ENCODE peak calls at places on chromosomes 7 and 10, in seven cellular contexts. X is HL-60, B is stomach, R is tibial artery, I is heart left ventricle, Y is cardiac muscle cell, F is body of pancreas. V is an unnamed sample.
A peak's percentile ranks its signal among the peaks of the same experiment; 100 is the strongest.

GRCh38 chr7:149060161-149060560 is 30.4 kb downstream of the ZNF786 start:
- DNase-seq in X (no peak), B (no peak), R (no peak), I (no peak), Y (peak; percentile 9), F (no peak), V (no peak)

GRCh38 chr10:54682554-54682953 is 118.5 kb downstream of the PCDH15 start:
- DNase-seq in X (no peak), B (no peak), R (no peak), I (no peak), Y (no peak), F (no peak), V (no peak)

GRCh38 chr10:11345224-11346054 is 266.0 kb downstream of the USP6NL start:
- DNase-seq in X (peak; percentile 78), B (no peak), R (no peak), I (no peak), Y (peak; percentile 23), F (peak; percentile 10), V (no peak)

GRCh38 chr7:94303736-94304135 is 91.0 kb upstream of the COL1A2 start:
- DNase-seq in X (no peak), B (no peak), R (no peak), I (peak; percentile 49), Y (peak; percentile 87), F (peak; percentile 15), V (no peak)

GRCh38 chr10:103295391-103296044 is 18.6 kb downstream of the INA start:
- DNase-seq in X (no peak), B (no peak), R (no peak), I (no peak), Y (peak; percentile 85), F (no peak), V (no peak)

GRCh38 chr10:92162541-92162940 is 128.3 kb downstream of the CPEB3 start:
- DNase-seq in X (no peak), B (no peak), R (no peak), I (no peak), Y (no peak), F (no peak), V (no peak)

GRCh38 chr10:76547352-76547972 is 1090.1 kb downstream of the KCNMA1 start:
- DNase-seq in X (peak; percentile 74), B (peak; percentile 88), R (peak; percentile 91), I (peak; percentile 83), Y (peak; percentile 87), F (peak; percentile 88), V (peak; percentile 62)

GRCh38 chr7:33874943-33875342 is 30.4 kb upstream of the BMPER start:
- DNase-seq in X (no peak), B (no peak), R (peak; percentile 63), I (peak; percentile 30), Y (peak; percentile 93), F (peak; percentile 46), V (peak; percentile 27)

GRCh38 chr7:35485436-35485835 is 209.5 kb downstream of the HERPUD2 start:
- DNase-seq in X (no peak), B (no peak), R (no peak), I (no peak), Y (no peak), F (no peak), V (no peak)

GRCh38 chr10:1643161-1643910 is 94.0 kb downstream of the ADARB2 start:
- DNase-seq in X (no peak), B (no peak), R (no peak), I (no peak), Y (no peak), F (no peak), V (no peak)

GRCh38 chr7:45574521-45575500 is 643 bp downstream of the ADCY1 start:
- DNase-seq in X (peak; percentile 34), B (peak; percentile 29), R (no peak), I (no peak), Y (peak; percentile 63), F (peak; percentile 34), V (peak; percentile 42)

GRCh38 chr7:24702674-24703235 is 54.5 kb downstream of the GSDME start:
- DNase-seq in X (no peak), B (no peak), R (no peak), I (no peak), Y (peak; percentile 35), F (no peak), V (no peak)

GRCh38 chr7:134826105-134826504 is 46.7 kb downstream of the CALD1 start:
- DNase-seq in X (no peak), B (no peak), R (no peak), I (peak; percentile 59), Y (peak; percentile 93), F (no peak), V (no peak)

GRCh38 chr10:102775973-102776669 is 32.4 kb downstream of the WBP1L start:
- DNase-seq in X (peak; percentile 30), B (peak; percentile 52), R (peak; percentile 92), I (peak; percentile 94), Y (peak; percentile 92), F (peak; percentile 79), V (peak; percentile 87)

GRCh38 chr10:4450169-4450568 is 375.8 kb upstream of the AKR1E2 start:
- DNase-seq in X (no peak), B (no peak), R (no peak), I (no peak), Y (no peak), F (no peak), V (no peak)

GRCh38 chr10:132520147-132520811 is 17.3 kb upstream of the INPP5A start:
- DNase-seq in X (no peak), B (peak; percentile 40), R (peak; percentile 51), I (peak; percentile 57), Y (peak; percentile 57), F (no peak), V (peak; percentile 63)

GRCh38 chr7:138001529-138002095 is at the start of gene CREB3L2:
- DNase-seq in X (peak; percentile 59), B (peak; percentile 67), R (peak; percentile 73), I (peak; percentile 54), Y (peak; percentile 65), F (peak; percentile 70), V (no peak)

GRCh38 chr10:114261116-114261515 is 22.1 kb downstream of the VWA2 start:
- DNase-seq in X (no peak), B (no peak), R (no peak), I (no peak), Y (peak; percentile 83), F (no peak), V (no peak)

GRCh38 chr10:104143829-104144228 is 21.9 kb downstream of the SFR1 start:
- DNase-seq in X (no peak), B (no peak), R (no peak), I (no peak), Y (no peak), F (no peak), V (no peak)

GRCh38 chr7:25288536-25289283 is 60.4 kb upstream of the NPVF start:
- DNase-seq in X (no peak), B (no peak), R (no peak), I (no peak), Y (peak; percentile 39), F (no peak), V (no peak)

GRCh38 chr7:2002561-2003450 is 229.9 kb downstream of the MAD1L1 start:
- DNase-seq in X (no peak), B (no peak), R (peak; percentile 16), I (no peak), Y (no peak), F (no peak), V (peak; percentile 41)

GRCh38 chr7:126803060-126803665 is 449.6 kb downstream of the GRM8 start:
- DNase-seq in X (peak; percentile 61), B (peak; percentile 45), R (no peak), I (no peak), Y (peak; percentile 76), F (peak; percentile 78), V (no peak)

GRCh38 chr10:125262414-125262813 is 102.1 kb upstream of the CTBP2 start:
- DNase-seq in X (no peak), B (no peak), R (no peak), I (no peak), Y (no peak), F (no peak), V (no peak)

GRCh38 chr7:7182156-7183060 is at the start of gene C1GALT1:
- DNase-seq in X (peak; percentile 98), B (peak; percentile 98), R (peak; percentile 96), I (peak; percentile 98), Y (peak; percentile 99), F (peak; percentile 98), V (peak; percentile 99)

GRCh38 chr7:7183061-7183832 is 903 bp downstream of the C1GALT1 start:
- DNase-seq in X (peak; percentile 14), B (peak; percentile 78), R (no peak), I (peak; percentile 45), Y (peak; percentile 33), F (peak; percentile 73), V (peak; percentile 70)

GRCh38 chr7:7181519-7182155 is 707 bp upstream of the C1GALT1 start:
- DNase-seq in X (peak; percentile 74), B (peak; percentile 50), R (peak; percentile 38), I (peak; percentile 13), Y (peak; percentile 45), F (peak; percentile 71), V (peak; percentile 46)

GRCh38 chr7:7185382-7185989 is 3.1 kb downstream of the C1GALT1 start:
- DNase-seq in X (no peak), B (no peak), R (no peak), I (no peak), Y (no peak), F (no peak), V (no peak)

GRCh38 chr7:7183833-7184463 is 1.6 kb downstream of the C1GALT1 start:
- DNase-seq in X (no peak), B (no peak), R (no peak), I (no peak), Y (no peak), F (no peak), V (no peak)
- H3K27ac ChIP-seq in X (no peak overlapping the region), B (peak overlapping the region; percentile 99), R (no peak overlapping the region), I (no peak overlapping the region), Y (no peak overlapping the region), F (peak overlapping the region; percentile 95), V (no peak overlapping the region)

DNA sequence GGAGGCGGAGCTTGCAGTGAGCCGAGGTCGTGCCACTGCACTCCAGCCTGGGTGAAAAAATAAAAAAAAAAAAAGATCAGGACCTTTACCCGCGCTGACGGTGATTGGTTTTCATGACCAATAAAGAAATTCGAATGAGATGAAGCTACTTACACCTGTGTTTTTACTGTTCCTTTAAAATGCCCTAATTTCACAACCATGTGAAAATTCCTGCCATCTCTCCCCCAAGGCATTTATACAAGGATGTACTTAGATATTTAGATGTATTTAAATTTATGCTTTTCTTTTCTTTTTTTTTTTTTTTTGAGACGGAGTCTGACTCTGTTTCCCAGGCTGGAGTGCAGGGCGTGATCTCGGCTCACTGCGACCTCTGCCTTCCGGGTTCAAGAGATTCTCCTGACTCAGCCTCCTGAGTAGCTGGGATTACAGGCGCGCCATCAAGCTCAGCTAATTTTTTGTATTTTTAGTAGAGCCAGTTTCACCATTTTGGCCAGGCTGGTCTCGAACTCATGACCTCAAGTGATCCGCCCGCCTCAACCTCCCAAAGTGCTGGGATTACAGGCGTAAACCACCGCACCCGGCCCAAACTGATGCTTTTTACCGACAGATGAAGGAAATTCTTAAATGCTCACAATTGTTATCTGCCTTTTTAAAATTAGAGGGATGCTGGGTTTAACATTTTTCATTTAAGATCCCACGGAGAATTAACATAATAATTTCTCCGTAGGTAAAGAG is 3.1 kb upstream of the PHYH start:
- DNase-seq in X (no peak), B (no peak), R (no peak), I (no peak), Y (no peak), F (no peak), V (no peak)
- H3K4me3 ChIP-seq in X (no peak overlapping the region), B (peak overlapping the region; percentile 67), R (peak overlapping the region; percentile 56), I (peak overlapping the region; percentile 62), Y (no peak overlapping the region), F (no peak overlapping the region), V (peak overlapping the region; percentile 74)

GRCh38 chr10:118753331-118753730 is 1.4 kb downstream of the CACUL1 start:
- DNase-seq in X (no peak), B (no peak), R (no peak), I (no peak), Y (peak; percentile 25), F (no peak), V (no peak)
- H3K27ac ChIP-seq in X (peak overlapping the region; percentile 89), B (peak overlapping the region; percentile 93), R (peak overlapping the region; percentile 91), I (no peak overlapping the region), Y (peak overlapping the region; percentile 94), F (no peak overlapping the region), V (peak overlapping the region; percentile 93)

GRCh38 chr7:70829221-70830059 is 302.5 kb upstream of the GALNT17 start:
- DNase-seq in X (peak; percentile 55), B (peak; percentile 62), R (peak; percentile 62), I (peak; percentile 46), Y (peak; percentile 68), F (peak; percentile 61), V (peak; percentile 74)
- H3K4me3 ChIP-seq in X (no peak overlapping the region), B (no peak overlapping the region), R (no peak overlapping the region), I (peak overlapping the region; percentile 7), Y (no peak overlapping the region), F (no peak overlapping the region), V (no peak overlapping the region)